ENCODE peak calls at places on chromosomes 6 and 20, in six cellular contexts. C is uterus; B is activated T-helper 9 cell treated with anti-CD3 and anti-CD28 coated beads, Interleukin-2, amount 50 U/mL, for 16 hours; R is NCI-H460; H is AML-193; J is endodermal cell. A is an unnamed sample.

GRCh38 chr6:1519597-1519996 is 90.1 kb upstream of the FOXC1 start:
- DNase-seq in C (no peak), B (no peak), H (peak), R (no peak), J (no peak), A (no peak)

GRCh38 chr6:37695273-37695672 is 2.4 kb downstream of the MDGA1 start:
- DNase-seq in C (no peak), B (no peak), R (no peak), J (no peak), H (no peak), A (no peak)

GRCh38 chr6:53484409-53485280 is 60.3 kb downstream of the GCLC start:
- DNase-seq in H (peak), C (peak), J (peak), B (peak), R (peak), A (peak)

GRCh38 chr6:135230702-135231468 is 49.8 kb downstream of the MYB start:
- DNase-seq in H (peak), C (no peak), R (no peak), J (no peak), B (no peak), A (no peak)

GRCh38 chr6:116500969-116501433 is 10.4 kb upstream of the CALHM5 start:
- DNase-seq in C (no peak), H (no peak), R (no peak), J (no peak), B (no peak), A (no peak)

GRCh38 chr6:3850451-3851203 is 1.5 kb downstream of the FAM50B start:
- DNase-seq in R (no peak), B (peak), H (no peak), C (no peak), J (no peak), A (peak)

GRCh38 chr20:57763235-57763595 is 53.4 kb upstream of the PMEPA1 start:
- DNase-seq in C (no peak), B (no peak), H (no peak), R (no peak), J (no peak), A (no peak)

GRCh38 chr6:4913705-4914411 is 90.0 kb downstream of the RPP40 start:
- DNase-seq in J (no peak), C (no peak), H (no peak), R (no peak), B (no peak), A (no peak)

GRCh38 chr6:22437665-22438064 is 131.7 kb upstream of the HDGFL1 start:
- DNase-seq in H (no peak), J (no peak), B (no peak), R (no peak), C (no peak), A (no peak)

GRCh38 chr20:32235331-32236047 is 27.8 kb downstream of the POFUT1 start:
- DNase-seq in R (no peak), B (no peak), J (no peak), C (no peak), H (no peak), A (no peak)

GRCh38 chr6:3921663-3922062 is 72.5 kb downstream of the FAM50B start:
- DNase-seq in B (no peak), R (no peak), H (no peak), J (no peak), C (no peak), A (no peak)

GRCh38 chr20:3661060-3661820 is 2.0 kb downstream of the GFRA4 start:
- DNase-seq in C (no peak), B (no peak), J (peak), R (no peak), H (no peak), A (no peak)

GRCh38 chr6:113495521-113495920 is 361.6 kb upstream of the MARCKS start:
- DNase-seq in J (no peak), H (no peak), R (no peak), C (no peak), B (no peak), A (no peak)

GRCh38 chr6:39849764-39850163 is 57.6 kb downstream of the DAAM2 start:
- DNase-seq in J (no peak), H (no peak), B (no peak), C (no peak), R (no peak), A (no peak)

GRCh38 chr6:18432180-18432579 is 45.0 kb downstream of the RNF144B start:
- DNase-seq in R (no peak), J (no peak), B (no peak), C (no peak), H (no peak), A (no peak)

GRCh38 chr6:44226368-44227137 is 3.2 kb downstream of the SLC29A1 start:
- DNase-seq in H (peak), R (no peak), C (peak), B (no peak), J (peak), A (no peak)

GRCh38 chr6:54624779-54625178 is 221.8 kb upstream of the FAM83B start:
- DNase-seq in R (no peak), B (no peak), C (no peak), J (no peak), H (no peak), A (no peak)

GRCh38 chr6:104306206-104306605 is 553.5 kb downstream of the HACE1 start:
- DNase-seq in H (no peak), B (no peak), C (no peak), R (no peak), J (no peak), A (no peak)

GRCh38 chr6:33812669-33813068 is 8.9 kb upstream of the MLN start:
- DNase-seq in B (no peak), H (peak), R (no peak), C (no peak), J (peak), A (peak)

GRCh38 chr6:15739867-15740266 is 77.0 kb upstream of the DTNBP1 start:
- DNase-seq in C (no peak), B (no peak), J (no peak), H (no peak), R (no peak), A (no peak)

GRCh38 chr6:21101694-21102093 is 491.9 kb upstream of the SOX4 start:
- DNase-seq in H (no peak), B (no peak), R (no peak), J (peak), C (no peak), A (no peak)

GRCh38 chr6:106315765-106316375 is 9.7 kb downstream of the ATG5 start:
- DNase-seq in C (no peak), B (no peak), J (no peak), H (peak), R (no peak), A (no peak)

GRCh38 chr6:154721460-154721859 is 11.8 kb upstream of the SCAF8 start:
- DNase-seq in H (no peak), B (no peak), J (no peak), R (no peak), C (no peak), A (no peak)

GRCh38 chr6:56378966-56379608 is 131.7 kb upstream of the COL21A1 start:
- DNase-seq in C (no peak), R (no peak), H (no peak), J (no peak), B (no peak), A (no peak)

GRCh38 chr20:38426006-38426405 is 9.1 kb downstream of the SNHG17 start:
- DNase-seq in B (no peak), C (no peak), R (no peak), J (no peak), H (no peak), A (no peak)

GRCh38 chr20:40359127-40359892 is 329.7 kb downstream of the MAFB start:
- DNase-seq in J (no peak), H (no peak), C (no peak), R (no peak), B (no peak), A (no peak)

GRCh38 chr6:50259903-50260302 is 210.2 kb upstream of the DEFB112 start:
- DNase-seq in B (no peak), R (no peak), H (no peak), J (no peak), C (no peak), A (no peak)

GRCh38 chr6:158818580-158819212 is 472 bp downstream of the EZR start:
- DNase-seq in R (no peak), J (peak), C (peak), H (peak), B (peak), A (peak)

GRCh38 chr6:84665392-84665791 is 99.0 kb downstream of the TBX18 start:
- DNase-seq in R (no peak), B (no peak), H (no peak), J (no peak), C (no peak), A (no peak)

GRCh38 chr6:39228992-39229767 is at the start of gene KCNK5:
- DNase-seq in J (peak), C (peak), B (peak), R (peak), H (peak), A (peak)

GRCh38 chr20:25580711-25581110 is 4.6 kb downstream of the NINL start:
- DNase-seq in J (no peak), R (no peak), H (no peak), B (no peak), C (no peak), A (no peak)

GRCh38 chr6:36660771-36661471 is 17.6 kb upstream of the CDKN1A start:
- DNase-seq in R (no peak), J (peak), C (peak), B (no peak), H (no peak), A (no peak)

GRCh38 chr6:32692019-32692418 is 25.6 kb upstream of the HLA-DQB1 start:
- DNase-seq in J (peak), H (peak), C (peak), B (peak), R (no peak), A (peak)

GRCh38 chr6:17473554-17473953 is 80.2 kb downstream of the CAP2 start:
- DNase-seq in J (no peak), R (no peak), H (no peak), B (no peak), C (no peak), A (no peak)

GRCh38 chr20:45343867-45344721 is 4.1 kb downstream of the SDC4 start:
- DNase-seq in C (peak), J (peak), R (peak), H (peak), B (no peak), A (no peak)

GRCh38 chr20:38165089-38165965 is at the start of gene TGM2:
- DNase-seq in J (peak), B (peak), H (no peak), C (peak), R (peak), A (peak)

A was measured in stimulated activated effector memory CD8-positive, alpha-beta T cell treated with anti-CD3 and anti-CD28 coated beads, Interleukin-12 subunit alpha, Interleukin-12 subunit beta, amount 100 ng/mL, for 72 hours.